ENCODE peak calls at places on chromosomes 5 and 9, in five cellular contexts. One of them, this sample, is unnamed.

GRCh38 chr5:124289122-124289521 is 457.3 kb downstream of the ZNF608 start:
- DNase-seq in Peyer's patch: peak
- DNase-seq in transverse colon: peak
- DNase-seq in COR-L47: peak
- DNase-seq in stimulated activated CD4-positive, alpha-beta T cell treated with anti-CD3 and anti-CD28 coated beads, Interleukin-12 subunit alpha, Interleukin-12 subunit beta, amount 100 ng/mL, for 4 hours: no peak
- DNase-seq in this sample: peak

GRCh38 chr5:179348011-179348530 is 2.8 kb upstream of the ADAMTS2 start:
- DNase-seq in COR-L47: no peak
- DNase-seq in stimulated activated CD4-positive, alpha-beta T cell treated with anti-CD3 and anti-CD28 coated beads, Interleukin-12 subunit alpha, Interleukin-12 subunit beta, amount 100 ng/mL, for 4 hours: no peak
- DNase-seq in Peyer's patch: no peak
- DNase-seq in transverse colon: no peak
- DNase-seq in this sample: no peak

GRCh38 chr5:179266291-179267070 is 78.8 kb downstream of the ADAMTS2 start:
- DNase-seq in stimulated activated CD4-positive, alpha-beta T cell treated with anti-CD3 and anti-CD28 coated beads, Interleukin-12 subunit alpha, Interleukin-12 subunit beta, amount 100 ng/mL, for 4 hours: no peak
- DNase-seq in transverse colon: peak
- DNase-seq in Peyer's patch: peak
- DNase-seq in COR-L47: no peak
- DNase-seq in this sample: no peak

GRCh38 chr5:125874717-125875116 is 548.5 kb upstream of the GRAMD2B start:
- DNase-seq in transverse colon: no peak
- DNase-seq in stimulated activated CD4-positive, alpha-beta T cell treated with anti-CD3 and anti-CD28 coated beads, Interleukin-12 subunit alpha, Interleukin-12 subunit beta, amount 100 ng/mL, for 4 hours: no peak
- DNase-seq in Peyer's patch: no peak
- DNase-seq in COR-L47: no peak
- DNase-seq in this sample: peak

GRCh38 chr9:124500796-124501611 is 6.2 kb downstream of the NR5A1 start:
- DNase-seq in Peyer's patch: no peak
- DNase-seq in COR-L47: no peak
- DNase-seq in transverse colon: no peak
- DNase-seq in stimulated activated CD4-positive, alpha-beta T cell treated with anti-CD3 and anti-CD28 coated beads, Interleukin-12 subunit alpha, Interleukin-12 subunit beta, amount 100 ng/mL, for 4 hours: no peak
- DNase-seq in this sample: no peak

GRCh38 chr5:72328172-72328571 is 8.0 kb downstream of the PTCD2 start:
- DNase-seq in transverse colon: no peak
- DNase-seq in COR-L47: peak
- DNase-seq in stimulated activated CD4-positive, alpha-beta T cell treated with anti-CD3 and anti-CD28 coated beads, Interleukin-12 subunit alpha, Interleukin-12 subunit beta, amount 100 ng/mL, for 4 hours: no peak
- DNase-seq in Peyer's patch: no peak
- DNase-seq in this sample: peak

GRCh38 chr5:77066823-77067442 is 20.2 kb downstream of the ZBED3 start:
- DNase-seq in COR-L47: no peak
- DNase-seq in Peyer's patch: no peak
- DNase-seq in transverse colon: no peak
- DNase-seq in stimulated activated CD4-positive, alpha-beta T cell treated with anti-CD3 and anti-CD28 coated beads, Interleukin-12 subunit alpha, Interleukin-12 subunit beta, amount 100 ng/mL, for 4 hours: no peak
- DNase-seq in this sample: no peak

GRCh38 chr5:38598994-38599611 is 42.7 kb upstream of the LIFR start:
- DNase-seq in stimulated activated CD4-positive, alpha-beta T cell treated with anti-CD3 and anti-CD28 coated beads, Interleukin-12 subunit alpha, Interleukin-12 subunit beta, amount 100 ng/mL, for 4 hours: no peak
- DNase-seq in Peyer's patch: no peak
- DNase-seq in transverse colon: no peak
- DNase-seq in COR-L47: no peak
- DNase-seq in this sample: peak

GRCh38 chr5:155082401-155082800 is 68.8 kb downstream of the KIF4B start:
- DNase-seq in Peyer's patch: no peak
- DNase-seq in transverse colon: no peak
- DNase-seq in COR-L47: no peak
- DNase-seq in stimulated activated CD4-positive, alpha-beta T cell treated with anti-CD3 and anti-CD28 coated beads, Interleukin-12 subunit alpha, Interleukin-12 subunit beta, amount 100 ng/mL, for 4 hours: no peak
- DNase-seq in this sample: peak

GRCh38 chr5:125263346-125263745 is 516.9 kb upstream of the ZNF608 start:
- DNase-seq in stimulated activated CD4-positive, alpha-beta T cell treated with anti-CD3 and anti-CD28 coated beads, Interleukin-12 subunit alpha, Interleukin-12 subunit beta, amount 100 ng/mL, for 4 hours: no peak
- DNase-seq in Peyer's patch: no peak
- DNase-seq in COR-L47: no peak
- DNase-seq in transverse colon: no peak
- DNase-seq in this sample: no peak

GRCh38 chr9:89677696-89678393 is 73.0 kb downstream of the GADD45G start:
- DNase-seq in Peyer's patch: no peak
- DNase-seq in COR-L47: peak
- DNase-seq in stimulated activated CD4-positive, alpha-beta T cell treated with anti-CD3 and anti-CD28 coated beads, Interleukin-12 subunit alpha, Interleukin-12 subunit beta, amount 100 ng/mL, for 4 hours: no peak
- DNase-seq in transverse colon: no peak
- DNase-seq in this sample: peak

GRCh38 chr9:115328228-115328627 is 210.3 kb upstream of the TNC start:
- DNase-seq in COR-L47: no peak
- DNase-seq in stimulated activated CD4-positive, alpha-beta T cell treated with anti-CD3 and anti-CD28 coated beads, Interleukin-12 subunit alpha, Interleukin-12 subunit beta, amount 100 ng/mL, for 4 hours: no peak
- DNase-seq in Peyer's patch: no peak
- DNase-seq in transverse colon: peak
- DNase-seq in this sample: no peak

GRCh38 chr9:105357937-105358336 is 89.9 kb upstream of the FSD1L start:
- DNase-seq in Peyer's patch: no peak
- DNase-seq in stimulated activated CD4-positive, alpha-beta T cell treated with anti-CD3 and anti-CD28 coated beads, Interleukin-12 subunit alpha, Interleukin-12 subunit beta, amount 100 ng/mL, for 4 hours: no peak
- DNase-seq in transverse colon: no peak
- DNase-seq in COR-L47: no peak
- DNase-seq in this sample: no peak

GRCh38 chr5:126044111-126044668 is 379.0 kb upstream of the GRAMD2B start:
- DNase-seq in Peyer's patch: no peak
- DNase-seq in transverse colon: no peak
- DNase-seq in stimulated activated CD4-positive, alpha-beta T cell treated with anti-CD3 and anti-CD28 coated beads, Interleukin-12 subunit alpha, Interleukin-12 subunit beta, amount 100 ng/mL, for 4 hours: no peak
- DNase-seq in COR-L47: peak
- DNase-seq in this sample: peak

GRCh38 chr5:16437974-16438373 is 27.6 kb downstream of the ZNF622 start:
- DNase-seq in Peyer's patch: no peak
- DNase-seq in transverse colon: no peak
- DNase-seq in COR-L47: peak
- DNase-seq in stimulated activated CD4-positive, alpha-beta T cell treated with anti-CD3 and anti-CD28 coated beads, Interleukin-12 subunit alpha, Interleukin-12 subunit beta, amount 100 ng/mL, for 4 hours: no peak
- DNase-seq in this sample: peak

GRCh38 chr9:78714591-78714990 is 417.7 kb downstream of the PSAT1 start:
- DNase-seq in transverse colon: no peak
- DNase-seq in COR-L47: no peak
- DNase-seq in stimulated activated CD4-positive, alpha-beta T cell treated with anti-CD3 and anti-CD28 coated beads, Interleukin-12 subunit alpha, Interleukin-12 subunit beta, amount 100 ng/mL, for 4 hours: no peak
- DNase-seq in Peyer's patch: no peak
- DNase-seq in this sample: no peak

GRCh38 chr5:133539818-133540217 is 72.5 kb downstream of the FSTL4 start:
- DNase-seq in stimulated activated CD4-positive, alpha-beta T cell treated with anti-CD3 and anti-CD28 coated beads, Interleukin-12 subunit alpha, Interleukin-12 subunit beta, amount 100 ng/mL, for 4 hours: no peak
- DNase-seq in Peyer's patch: no peak
- DNase-seq in COR-L47: no peak
- DNase-seq in transverse colon: no peak
- DNase-seq in this sample: no peak

GRCh38 chr9:93060746-93061259 is 2.3 kb downstream of the SUSD3 start:
- DNase-seq in Peyer's patch: no peak
- DNase-seq in transverse colon: no peak
- DNase-seq in stimulated activated CD4-positive, alpha-beta T cell treated with anti-CD3 and anti-CD28 coated beads, Interleukin-12 subunit alpha, Interleukin-12 subunit beta, amount 100 ng/mL, for 4 hours: no peak
- DNase-seq in COR-L47: no peak
- DNase-seq in this sample: no peak

GRCh38 chr5:148436029-148436428 is 52.3 kb downstream of the FBXO38 start:
- DNase-seq in transverse colon: no peak
- DNase-seq in Peyer's patch: no peak
- DNase-seq in COR-L47: no peak
- DNase-seq in stimulated activated CD4-positive, alpha-beta T cell treated with anti-CD3 and anti-CD28 coated beads, Interleukin-12 subunit alpha, Interleukin-12 subunit beta, amount 100 ng/mL, for 4 hours: no peak
- DNase-seq in this sample: no peak

GRCh38 chr5:1161832-1162229 is 39.6 kb upstream of the SLC6A19 start:
- DNase-seq in COR-L47: peak
- DNase-seq in Peyer's patch: peak
- DNase-seq in stimulated activated CD4-positive, alpha-beta T cell treated with anti-CD3 and anti-CD28 coated beads, Interleukin-12 subunit alpha, Interleukin-12 subunit beta, amount 100 ng/mL, for 4 hours: no peak
- DNase-seq in transverse colon: peak
- DNase-seq in this sample: no peak

GRCh38 chr9:92962303-92962649 is 15.0 kb downstream of the FGD3 start:
- DNase-seq in transverse colon: no peak
- DNase-seq in COR-L47: no peak
- DNase-seq in stimulated activated CD4-positive, alpha-beta T cell treated with anti-CD3 and anti-CD28 coated beads, Interleukin-12 subunit alpha, Interleukin-12 subunit beta, amount 100 ng/mL, for 4 hours: no peak
- DNase-seq in Peyer's patch: no peak
- DNase-seq in this sample: no peak

GRCh38 chr9:135147473-135147805 is 60.0 kb downstream of the OLFM1 start:
- DNase-seq in transverse colon: no peak
- DNase-seq in COR-L47: no peak
- DNase-seq in stimulated activated CD4-positive, alpha-beta T cell treated with anti-CD3 and anti-CD28 coated beads, Interleukin-12 subunit alpha, Interleukin-12 subunit beta, amount 100 ng/mL, for 4 hours: no peak
- DNase-seq in Peyer's patch: no peak
- DNase-seq in this sample: no peak

GRCh38 chr9:100066539-100066938 is 32.3 kb downstream of the ERP44 start:
- DNase-seq in Peyer's patch: no peak
- DNase-seq in stimulated activated CD4-positive, alpha-beta T cell treated with anti-CD3 and anti-CD28 coated beads, Interleukin-12 subunit alpha, Interleukin-12 subunit beta, amount 100 ng/mL, for 4 hours: no peak
- DNase-seq in transverse colon: no peak
- DNase-seq in COR-L47: no peak
- DNase-seq in this sample: no peak

GRCh38 chr9:115276621-115277020 is 158.7 kb upstream of the TNC start:
- DNase-seq in transverse colon: no peak
- DNase-seq in stimulated activated CD4-positive, alpha-beta T cell treated with anti-CD3 and anti-CD28 coated beads, Interleukin-12 subunit alpha, Interleukin-12 subunit beta, amount 100 ng/mL, for 4 hours: no peak
- DNase-seq in COR-L47: no peak
- DNase-seq in Peyer's patch: no peak
- DNase-seq in this sample: no peak

GRCh38 chr5:1855075-1855474 is 27.6 kb downstream of the IRX4 start:
- DNase-seq in stimulated activated CD4-positive, alpha-beta T cell treated with anti-CD3 and anti-CD28 coated beads, Interleukin-12 subunit alpha, Interleukin-12 subunit beta, amount 100 ng/mL, for 4 hours: no peak
- DNase-seq in Peyer's patch: no peak
- DNase-seq in COR-L47: no peak
- DNase-seq in transverse colon: no peak
- DNase-seq in this sample: no peak

GRCh38 chr5:133707629-133708028 is 95.3 kb upstream of the FSTL4 start:
- DNase-seq in Peyer's patch: no peak
- DNase-seq in COR-L47: no peak
- DNase-seq in transverse colon: no peak
- DNase-seq in stimulated activated CD4-positive, alpha-beta T cell treated with anti-CD3 and anti-CD28 coated beads, Interleukin-12 subunit alpha, Interleukin-12 subunit beta, amount 100 ng/mL, for 4 hours: no peak
- DNase-seq in this sample: no peak

GRCh38 chr9:110922145-110922544 is 116.1 kb downstream of the LPAR1 start:
- DNase-seq in transverse colon: no peak
- DNase-seq in COR-L47: no peak
- DNase-seq in stimulated activated CD4-positive, alpha-beta T cell treated with anti-CD3 and anti-CD28 coated beads, Interleukin-12 subunit alpha, Interleukin-12 subunit beta, amount 100 ng/mL, for 4 hours: no peak
- DNase-seq in Peyer's patch: no peak
- DNase-seq in this sample: no peak

GRCh38 chr9:85960688-85961093 is 19.7 kb downstream of the NAA35 start:
- DNase-seq in Peyer's patch: no peak
- DNase-seq in stimulated activated CD4-positive, alpha-beta T cell treated with anti-CD3 and anti-CD28 coated beads, Interleukin-12 subunit alpha, Interleukin-12 subunit beta, amount 100 ng/mL, for 4 hours: no peak
- DNase-seq in COR-L47: peak
- DNase-seq in transverse colon: no peak
- DNase-seq in this sample: peak

GRCh38 chr5:135191084-135191826 is 157.2 kb upstream of the PITX1 start:
- DNase-seq in Peyer's patch: peak
- DNase-seq in COR-L47: peak
- DNase-seq in stimulated activated CD4-positive, alpha-beta T cell treated with anti-CD3 and anti-CD28 coated beads, Interleukin-12 subunit alpha, Interleukin-12 subunit beta, amount 100 ng/mL, for 4 hours: peak
- DNase-seq in transverse colon: peak
- DNase-seq in this sample: peak